ENCODE peak calls at places on chromosomes 13 and 19, in four cellular contexts. One of them, this sample, is unnamed. For H3K9me3, the result is how much of the 10 kb centered on the place peaks cover.

GRCh38 chr19:3880471-3881271 is at the start of gene ATCAY:
- DNase-seq in breast epithelium: no peak
- DNase-seq in psoas muscle: no peak
- DNase-seq in left lung: no peak
- DNase-seq in this sample: no peak

GRCh38 chr19:31905980-31906948 is 439.1 kb upstream of the ZNF507 start:
- DNase-seq in left lung: peak
- DNase-seq in psoas muscle: peak
- DNase-seq in breast epithelium: no peak
- DNase-seq in this sample: no peak

GRCh38 chr13:30908416-30908980 is 2.4 kb downstream of the MEDAG start:
- DNase-seq in left lung: no peak
- DNase-seq in breast epithelium: no peak
- DNase-seq in psoas muscle: no peak
- DNase-seq in this sample: peak

GRCh38 chr13:110387451-110388140 is 80.5 kb downstream of the COL4A2 start:
- DNase-seq in left lung: no peak
- DNase-seq in breast epithelium: no peak
- DNase-seq in psoas muscle: peak
- DNase-seq in this sample: peak

GRCh38 chr13:112781881-112782361 is 92.1 kb downstream of the ATP11A start:
- DNase-seq in left lung: peak
- DNase-seq in psoas muscle: peak
- DNase-seq in breast epithelium: no peak
- DNase-seq in this sample: no peak

GRCh38 chr13:48640767-48641166 is 13.0 kb upstream of the CYSLTR2 start:
- DNase-seq in left lung: no peak
- DNase-seq in psoas muscle: no peak
- DNase-seq in breast epithelium: no peak
- DNase-seq in this sample: no peak

GRCh38 chr13:36131215-36131930 is at the start of gene DCLK1:
- DNase-seq in left lung: peak
- DNase-seq in psoas muscle: peak
- DNase-seq in breast epithelium: no peak
- DNase-seq in this sample: no peak

GRCh38 chr19:771332-771785 is 20.4 kb downstream of the MISP start:
- DNase-seq in breast epithelium: no peak
- DNase-seq in psoas muscle: no peak
- DNase-seq in left lung: no peak
- DNase-seq in this sample: no peak

GRCh38 chr19:1373042-1373533 is 10.6 kb upstream of the NDUFS7 start:
- DNase-seq in breast epithelium: no peak
- DNase-seq in left lung: no peak
- DNase-seq in psoas muscle: no peak
- DNase-seq in this sample: no peak

GRCh38 chr19:12749938-12750521 is 1.6 kb upstream of the BEST2 start:
- DNase-seq in left lung: no peak
- DNase-seq in psoas muscle: no peak
- DNase-seq in breast epithelium: no peak
- DNase-seq in this sample: no peak

GRCh38 chr13:87884874-87885273 is 213.7 kb downstream of the SLITRK5 start:
- DNase-seq in left lung: no peak
- DNase-seq in psoas muscle: no peak
- DNase-seq in breast epithelium: no peak
- DNase-seq in this sample: no peak

GRCh38 chr13:85347251-85347650 is 452.0 kb downstream of the SLITRK6 start:
- DNase-seq in left lung: no peak
- DNase-seq in breast epithelium: no peak
- DNase-seq in psoas muscle: no peak
- DNase-seq in this sample: no peak

GRCh38 chr13:95122063-95122462 is 179.2 kb downstream of the ABCC4 start:
- DNase-seq in left lung: no peak
- DNase-seq in psoas muscle: no peak
- DNase-seq in breast epithelium: no peak
- DNase-seq in this sample: no peak

GRCh38 chr19:30223866-30224688 is 148.1 kb upstream of the ZNF536 start:
- DNase-seq in psoas muscle: no peak
- DNase-seq in breast epithelium: no peak
- DNase-seq in left lung: no peak
- DNase-seq in this sample: no peak

GRCh38 chr13:32381539-32381938 is 46.4 kb downstream of the N4BP2L1 start:
- DNase-seq in breast epithelium: no peak
- DNase-seq in left lung: no peak
- DNase-seq in psoas muscle: no peak
- DNase-seq in this sample: no peak

GRCh38 chr13:24097064-24097463 is 63.5 kb upstream of the SPATA13 start:
- DNase-seq in breast epithelium: no peak
- DNase-seq in psoas muscle: no peak
- DNase-seq in left lung: no peak
- DNase-seq in this sample: no peak

GRCh38 chr19:13051581-13052165 is 51.0 kb downstream of the LYL1 start:
- DNase-seq in left lung: peak
- DNase-seq in psoas muscle: peak
- DNase-seq in breast epithelium: peak
- DNase-seq in this sample: peak

DNA sequence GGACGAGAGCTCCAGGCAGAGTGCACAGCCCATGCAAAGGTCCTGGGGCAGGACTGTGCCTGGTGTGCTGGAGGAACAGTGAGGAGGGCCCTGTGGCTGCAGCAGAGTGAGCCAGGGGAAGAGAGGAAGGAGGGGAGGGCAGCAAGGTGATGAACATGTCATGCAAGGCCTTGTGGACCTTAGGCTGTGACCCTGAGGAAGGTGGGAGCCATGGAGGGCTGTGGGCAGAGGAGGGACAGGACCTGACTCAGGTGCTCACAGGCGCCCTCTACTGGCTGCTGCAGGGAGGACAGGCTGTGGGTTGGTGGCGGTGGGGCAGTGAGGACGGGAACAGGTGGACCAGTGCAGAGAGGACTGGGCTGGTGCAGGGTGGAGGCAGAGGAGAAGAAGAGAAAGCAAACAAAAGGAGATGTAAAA is 170.3 kb downstream of the PTPRS start:
- DNase-seq in psoas muscle: no peak
- DNase-seq in breast epithelium: no peak
- DNase-seq in left lung: no peak
- DNase-seq in this sample: no peak
- TF ChIP-seq CTCF in psoas muscle: peak
- TF ChIP-seq CTCF in breast epithelium: no peak
- TF ChIP-seq CTCF in left lung: peak
- TF ChIP-seq CTCF in this sample: no peak

DNA sequence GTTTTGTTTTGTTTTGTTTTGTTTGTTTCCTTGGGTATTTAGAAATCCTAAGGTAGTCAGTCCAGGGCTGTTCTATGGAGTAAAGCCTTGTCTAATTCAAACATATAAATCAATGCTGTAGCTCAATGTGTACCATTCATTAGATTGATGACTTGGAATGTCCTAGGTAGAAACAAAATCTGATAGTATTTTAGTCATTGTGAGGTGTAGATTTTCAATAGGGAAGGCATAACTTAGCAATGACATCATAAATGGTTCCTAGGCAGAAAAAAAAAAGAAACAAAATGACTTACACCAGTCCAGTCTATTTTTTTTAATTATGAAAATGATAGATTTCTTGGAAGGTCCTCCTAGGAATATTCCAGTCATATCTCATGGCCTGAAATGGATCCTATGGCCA is 189.9 kb downstream of the SPRY2 start:
- DNase-seq in psoas muscle: no peak
- DNase-seq in left lung: no peak
- DNase-seq in breast epithelium: no peak
- DNase-seq in this sample: no peak
- H3K27ac ChIP-seq in psoas muscle: no peak
- H3K27ac ChIP-seq in left lung: no peak
- H3K27ac ChIP-seq in breast epithelium: no peak
- H3K27ac ChIP-seq in this sample: no peak

GRCh38 chr19:47657719-47658118 is 48.8 kb downstream of the BICRA start:
- DNase-seq in psoas muscle: no peak
- DNase-seq in left lung: no peak
- DNase-seq in breast epithelium: no peak
- DNase-seq in this sample: no peak
- H3K9me3 ChIP-seq in psoas muscle: under half
- H3K9me3 ChIP-seq in left lung: under half
- H3K9me3 ChIP-seq in breast epithelium: under half
- H3K9me3 ChIP-seq in this sample: under half

GRCh38 chr19:28469544-28469943 is 743.4 kb downstream of the UQCRFS1 start:
- DNase-seq in psoas muscle: no peak
- DNase-seq in left lung: no peak
- DNase-seq in breast epithelium: no peak
- DNase-seq in this sample: no peak

GRCh38 chr19:28466107-28467045 is 746.6 kb downstream of the UQCRFS1 start:
- DNase-seq in psoas muscle: peak
- DNase-seq in left lung: peak
- DNase-seq in breast epithelium: no peak
- DNase-seq in this sample: no peak

GRCh38 chr19:28465317-28466086 is 747.4 kb downstream of the UQCRFS1 start:
- DNase-seq in psoas muscle: no peak
- DNase-seq in left lung: no peak
- DNase-seq in breast epithelium: no peak
- DNase-seq in this sample: no peak

GRCh38 chr19:28472111-28472510 is 740.8 kb downstream of the UQCRFS1 start:
- DNase-seq in breast epithelium: no peak
- DNase-seq in psoas muscle: no peak
- DNase-seq in left lung: no peak
- DNase-seq in this sample: no peak

DNA sequence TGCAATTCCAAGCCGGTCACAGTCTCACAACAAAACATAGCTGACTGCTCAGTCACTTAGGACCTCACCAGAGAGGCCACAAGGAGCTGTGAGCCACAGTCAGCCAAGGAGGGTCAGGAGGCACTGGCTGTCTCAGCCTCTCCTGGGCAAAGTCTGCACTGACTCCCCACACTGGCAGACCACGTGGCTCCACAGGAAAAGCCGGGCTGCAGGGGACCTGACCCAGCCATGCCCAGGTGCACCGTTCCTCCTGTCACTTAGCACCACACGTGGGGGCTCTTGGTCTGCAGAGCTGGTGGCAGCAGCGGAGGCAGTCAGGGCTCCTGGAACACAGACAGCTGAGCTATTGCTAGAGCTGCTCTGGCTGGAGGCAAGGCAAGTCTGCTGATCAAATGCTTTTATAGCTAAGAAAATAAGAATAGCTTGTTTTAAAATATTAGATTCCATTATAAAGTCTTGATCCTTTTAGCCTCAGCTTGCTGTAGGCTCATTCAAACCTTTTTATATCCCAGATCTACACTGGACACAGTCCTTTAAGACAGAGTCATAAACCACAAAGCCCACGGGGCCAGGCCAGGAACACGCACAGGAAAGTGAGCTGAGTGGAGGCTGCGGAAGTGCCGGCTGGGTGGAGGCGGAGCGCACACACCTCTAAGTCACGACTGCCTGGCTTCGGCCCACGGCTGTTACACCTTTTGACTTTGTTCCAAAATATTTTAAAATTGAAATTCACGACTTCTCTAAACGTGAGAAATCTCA is 744.1 kb downstream of the UQCRFS1 start:
- DNase-seq in breast epithelium: no peak
- DNase-seq in psoas muscle: no peak
- DNase-seq in left lung: peak
- DNase-seq in this sample: no peak
- TF ChIP-seq CTCF in breast epithelium: no peak
- TF ChIP-seq CTCF in psoas muscle: no peak
- TF ChIP-seq CTCF in left lung: no peak
- TF ChIP-seq CTCF in this sample: no peak

This sample was measured in ascending aorta.